ENCODE peak calls at places on chromosome 6, in seven cellular contexts. M, Y, F, O, E, H and R are unnamed samples.

GRCh38 chr6:67896476-67896875 is 738.6 kb upstream of the ADGRB3 start:
- DNase-seq in M (peak), Y (no peak), F (no peak), O (no peak), E (no peak), H (no peak), R (no peak)

GRCh38 chr6:93678841-93679454 is 259.6 kb upstream of the EPHA7 start:
- DNase-seq in M (peak), Y (no peak), F (no peak), O (no peak), E (no peak), H (no peak), R (no peak)

GRCh38 chr6:1780468-1780867 is 170.8 kb downstream of the FOXC1 start:
- DNase-seq in M (no peak), Y (no peak), F (no peak), O (no peak), E (no peak), H (no peak), R (no peak)

GRCh38 chr6:95768539-95768938 is 191.2 kb downstream of the MANEA start:
- DNase-seq in M (no peak), Y (no peak), F (no peak), O (no peak), E (no peak), H (no peak), R (no peak)

GRCh38 chr6:36867471-36868224 is 7.0 kb downstream of the PPIL1 start:
- DNase-seq in M (no peak), Y (no peak), F (no peak), O (no peak), E (no peak), H (no peak), R (no peak)

GRCh38 chr6:161618816-161619454 is 345.1 kb upstream of the AGPAT4 start:
- DNase-seq in M (peak), Y (peak), F (peak), O (no peak), E (peak), H (no peak), R (peak)

GRCh38 chr6:36427781-36428345 is 14.8 kb downstream of the PXT1 start:
- DNase-seq in M (peak), Y (no peak), F (no peak), O (no peak), E (no peak), H (peak), R (no peak)

GRCh38 chr6:45377041-45377554 is 636 bp downstream of the SUPT3H start:
- DNase-seq in M (no peak), Y (no peak), F (no peak), O (no peak), E (no peak), H (no peak), R (no peak)

GRCh38 chr6:155170519-155170918 is 93.3 kb upstream of the CLDN20 start:
- DNase-seq in M (no peak), Y (no peak), F (no peak), O (no peak), E (no peak), H (no peak), R (no peak)

GRCh38 chr6:158219229-158219628 is 51.1 kb downstream of the GTF2H5 start:
- DNase-seq in M (peak), Y (no peak), F (no peak), O (no peak), E (no peak), H (no peak), R (no peak)